ENCODE peak calls at places on chromosome 14, in eight cellular contexts. H is hepatocyte, W is left ventricle myocardium inferior, V is HFF-Myc, R is neuronal stem cell, L is WERI-Rb-1, P is tibial artery, G is AG10803. D is an unnamed sample.

GRCh38 chr14:81737938-81738337 is 204.3 kb upstream of the SEL1L start:
- DNase-seq in L (no peak), G (no peak), V (no peak), P (no peak), H (no peak), W (no peak), R (no peak), D (no peak)

GRCh38 chr14:71290960-71291466 is 383.8 kb downstream of the PCNX1 start:
- DNase-seq in H (peak; percentile 49), L (no peak), V (peak; percentile 31), W (no peak), G (peak; percentile 56), P (no peak), R (no peak), D (no peak)

GRCh38 chr14:31578266-31578665 is 17.1 kb downstream of the NUBPL start:
- DNase-seq in W (no peak), V (no peak), H (no peak), L (no peak), R (no peak), G (peak; percentile 60), P (no peak), D (no peak)

GRCh38 chr14:65446159-65446558 is 33.6 kb downstream of the FUT8 start:
- DNase-seq in G (peak; percentile 44), H (no peak), P (no peak), V (peak; percentile 29), R (no peak), L (no peak), W (no peak), D (no peak)

GRCh38 chr14:75422169-75422568 is 5.7 kb upstream of the JDP2 start:
- DNase-seq in G (peak; percentile 67), H (no peak), L (no peak), P (no peak), R (no peak), W (no peak), V (no peak), D (no peak)

GRCh38 chr14:44889600-44890479 is 71.9 kb downstream of the KLHL28 start:
- DNase-seq in V (no peak), L (no peak), R (no peak), P (no peak), W (no peak), G (no peak), H (no peak), D (no peak)

GRCh38 chr14:74599946-74600345 is 12.1 kb downstream of the LTBP2 start:
- DNase-seq in W (no peak), V (no peak), L (no peak), H (no peak), R (no peak), G (no peak), P (no peak), D (peak; percentile 68)

GRCh38 chr14:72256055-72256454 is 323.8 kb downstream of the RGS6 start:
- DNase-seq in W (no peak), L (no peak), V (no peak), G (no peak), R (no peak), P (no peak), H (no peak), D (no peak)

GRCh38 chr14:94145902-94146527 is 16.6 kb upstream of the IFI27L2 start:
- DNase-seq in H (no peak), L (no peak), V (no peak), P (no peak), G (no peak), W (no peak), R (no peak), D (no peak)

GRCh38 chr14:94994245-94994644 is 163.1 kb downstream of the DICER1 start:
- DNase-seq in R (no peak), V (no peak), G (no peak), W (no peak), H (no peak), P (no peak), L (no peak), D (no peak)

GRCh38 chr14:91246051-91246852 is 1.7 kb upstream of the GPR68 start:
- DNase-seq in L (no peak), W (no peak), G (no peak), H (no peak), P (no peak), V (no peak), R (no peak), D (no peak)

GRCh38 chr14:40981247-40981646 is 625.4 kb upstream of the LRFN5 start:
- DNase-seq in P (no peak), V (no peak), R (no peak), H (no peak), G (no peak), W (no peak), L (no peak), D (no peak)

GRCh38 chr14:105711841-105712460 is 185.6 kb downstream of the TMEM121 start:
- DNase-seq in W (no peak), V (no peak), R (no peak), P (no peak), H (no peak), L (no peak), G (no peak), D (no peak)

DNA sequence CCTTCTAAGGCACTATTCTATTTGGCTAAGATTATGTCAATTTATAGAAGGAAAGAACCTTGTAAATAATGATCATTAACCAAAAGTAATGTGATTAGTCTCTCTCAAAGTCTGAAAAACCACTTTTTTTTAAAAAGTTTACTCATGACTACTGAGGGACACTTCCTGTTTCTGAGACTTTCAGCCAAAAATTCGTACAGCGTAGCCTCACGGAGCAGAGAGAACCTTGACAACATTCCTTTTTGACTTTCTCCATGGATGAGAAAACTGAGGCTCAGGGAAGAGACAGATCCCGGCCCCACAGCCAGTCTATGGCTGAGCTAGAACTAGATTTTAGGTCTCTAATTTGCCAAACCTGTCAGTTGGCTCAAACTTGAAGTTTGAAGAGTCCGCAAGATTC is 68.2 kb downstream of the DAD1 start:
- DNase-seq in L (no peak), V (no peak), P (no peak), H (no peak), W (no peak), G (no peak), R (no peak), D (no peak)
- H3K4me3 ChIP-seq in L (no peak overlapping the region), V (no peak overlapping the region), P (no peak overlapping the region), H (no peak overlapping the region), W (no peak overlapping the region), G (no peak overlapping the region), R (no peak overlapping the region), D (no peak overlapping the region)

DNA sequence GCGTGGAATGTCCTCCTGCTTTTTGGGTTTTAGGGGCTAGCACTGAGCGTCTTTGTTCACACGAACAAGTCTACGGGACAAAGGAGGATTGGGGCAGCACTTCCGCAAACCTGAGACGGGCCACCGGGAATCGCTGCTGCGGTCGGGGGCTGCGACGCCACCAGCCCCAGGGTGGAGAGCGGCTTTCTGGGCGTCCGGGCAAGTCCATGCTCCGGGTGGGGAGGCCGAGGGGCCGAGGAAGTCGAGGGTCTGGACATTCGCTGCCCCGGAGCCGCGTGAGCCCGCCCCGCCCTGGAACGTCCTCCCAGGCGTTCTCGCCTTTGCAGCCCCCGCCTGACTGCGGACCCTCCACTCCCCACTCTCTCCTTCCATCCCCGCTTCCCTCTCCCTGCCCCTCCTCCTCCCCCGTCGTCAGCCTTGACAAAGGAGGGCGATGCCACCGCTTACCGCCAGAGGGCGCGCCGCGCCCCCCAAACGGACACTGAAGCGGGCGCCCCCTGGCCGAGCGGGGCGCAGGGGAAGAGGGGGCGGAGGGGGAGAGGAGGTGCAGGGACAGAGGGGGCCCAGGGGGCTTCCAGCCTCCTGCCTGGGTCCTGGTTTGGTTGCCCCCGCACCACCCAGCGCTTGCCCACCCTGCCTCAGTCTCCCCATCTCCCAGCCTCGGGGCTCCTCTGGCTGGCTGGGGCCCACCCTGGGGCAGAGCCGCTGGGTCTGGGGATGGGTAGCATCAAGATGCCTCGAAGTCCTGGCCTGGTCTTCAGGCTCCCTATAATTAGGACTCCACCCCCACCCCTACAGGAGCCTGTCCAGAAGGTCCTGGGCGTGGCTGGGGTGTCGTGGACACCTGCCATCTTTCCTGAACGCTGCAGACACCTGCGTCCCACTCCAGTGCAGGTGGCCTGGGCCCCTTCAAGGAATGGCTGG is 39.1 kb upstream of the INF2 start:
- DNase-seq in G (peak; percentile 28), W (peak; percentile 70), V (no peak), H (peak; percentile 86), P (peak; percentile 51), R (peak; percentile 76), L (peak; percentile 80), D (peak; percentile 89)
- H3K4me3 ChIP-seq in G (peak overlapping the region; percentile 64), W (peak overlapping the region; percentile 66), V (peak overlapping the region; percentile 38), H (peak overlapping the region; percentile 65), P (peak overlapping the region; percentile 51), R (peak overlapping the region; percentile 42), L (peak overlapping the region; percentile 45), D (peak overlapping the region; percentile 55)

GRCh38 chr14:50954811-50955372 is 10.6 kb upstream of the PYGL start:
- DNase-seq in V (peak; percentile 35), P (no peak), L (no peak), H (peak; percentile 51), W (no peak), G (peak; percentile 72), R (no peak), D (no peak)
- H3K4me3 ChIP-seq in V (no peak overlapping the region), P (no peak overlapping the region), L (no peak overlapping the region), H (no peak overlapping the region), W (no peak overlapping the region), G (no peak overlapping the region), R (no peak overlapping the region), D (no peak overlapping the region)

GRCh38 chr14:92322516-92322915 is 449 bp upstream of the SLC24A4 start:
- DNase-seq in R (no peak), L (no peak), V (no peak), P (no peak), G (no peak), H (no peak), W (no peak), D (no peak)

GRCh38 chr14:92323916-92324818 is 1.2 kb downstream of the SLC24A4 start:
- DNase-seq in R (no peak), G (no peak), V (no peak), H (no peak), W (no peak), L (no peak), P (no peak), D (no peak)

GRCh38 chr14:92321701-92322100 is 1.3 kb upstream of the SLC24A4 start:
- DNase-seq in W (no peak), P (no peak), R (no peak), G (no peak), V (no peak), H (no peak), L (no peak), D (no peak)

GRCh38 chr14:92325835-92326234 is 2.9 kb downstream of the SLC24A4 start:
- DNase-seq in L (peak; percentile 49), V (no peak), R (no peak), W (no peak), G (no peak), H (no peak), P (no peak), D (no peak)

DNA sequence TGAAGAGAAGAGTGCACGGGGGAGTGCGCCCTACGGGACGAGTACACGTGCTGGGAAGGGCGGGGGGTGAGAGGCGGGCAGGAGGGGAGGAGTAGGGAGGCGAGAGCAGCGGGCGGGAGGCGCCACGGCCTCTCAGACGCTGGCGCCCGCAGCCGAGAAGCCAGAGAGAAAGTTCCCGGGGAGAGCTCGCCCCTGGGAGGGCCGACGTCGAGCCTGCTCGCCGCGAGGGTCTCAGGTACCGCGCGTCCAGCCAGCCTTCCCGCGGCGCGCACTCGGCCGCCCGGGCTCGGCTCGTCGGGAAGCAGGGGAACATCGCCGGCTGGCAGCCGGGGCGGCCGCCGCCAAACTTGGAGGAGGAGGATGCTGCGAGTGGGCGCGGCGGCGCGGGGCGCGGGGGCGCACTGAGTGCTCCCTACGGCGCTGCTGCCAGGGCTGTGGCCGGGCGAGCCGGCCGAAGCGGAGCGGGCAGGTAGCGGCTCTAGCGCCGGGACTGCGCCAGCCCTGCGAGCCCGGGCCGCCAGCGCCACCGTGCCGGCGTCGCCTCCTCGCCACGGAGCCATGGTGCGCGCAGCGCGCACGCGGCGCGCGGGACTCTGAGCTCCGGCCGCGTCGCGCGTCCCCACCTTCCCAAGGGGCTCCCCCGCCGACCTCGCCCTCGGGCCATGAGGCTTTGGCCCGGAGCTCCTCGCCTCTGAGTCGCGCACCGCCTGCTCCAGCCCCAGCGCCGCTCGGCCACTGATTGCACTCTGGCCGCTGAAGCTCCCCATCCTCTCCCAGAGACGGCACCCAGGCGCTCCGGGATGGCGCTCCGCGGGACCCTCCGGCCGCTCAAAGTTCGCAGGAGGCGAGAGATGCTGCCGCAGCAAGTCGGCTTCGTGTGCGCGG is at the start of gene SLC24A4:
- DNase-seq in G (no peak), V (no peak), P (no peak), L (peak; percentile 69), W (no peak), H (peak; percentile 26), R (peak; percentile 37), D (no peak)
- H3K4me3 ChIP-seq in G (no peak within 1 kb of the TSS), V (no peak within 1 kb of the TSS), P (peak within 1 kb of the TSS; percentile 52), L (peak within 1 kb of the TSS; percentile 41), W (peak within 1 kb of the TSS; percentile 62), H (no peak within 1 kb of the TSS), R (no peak within 1 kb of the TSS), D (peak within 1 kb of the TSS; percentile 53)